ENCODE peak calls at places on chromosomes 4 and X, in ten cellular contexts. One of them, this sample, is unnamed.

GRCh38 chr4:106316773-106317409 is 541 bp downstream of the AIMP1 start:
- DNase-seq in OCI-LY7: peak
- DNase-seq in heart left ventricle: no peak
- DNase-seq in sigmoid colon: no peak
- DNase-seq in cardiac muscle cell: no peak
- DNase-seq in AG04450: no peak
- DNase-seq in fibroblast of lung: no peak
- DNase-seq in A673: no peak
- DNase-seq in dorsolateral prefrontal cortex: no peak
- DNase-seq in upper lobe of right lung: no peak
- DNase-seq in this sample: no peak

GRCh38 chrX:10656214-10656613 is 35.8 kb upstream of the MID1 start:
- DNase-seq in OCI-LY7: no peak
- DNase-seq in heart left ventricle: no peak
- DNase-seq in sigmoid colon: no peak
- DNase-seq in cardiac muscle cell: no peak
- DNase-seq in AG04450: no peak
- DNase-seq in fibroblast of lung: no peak
- DNase-seq in A673: no peak
- DNase-seq in dorsolateral prefrontal cortex: no peak
- DNase-seq in upper lobe of right lung: no peak
- DNase-seq in this sample: no peak

GRCh38 chrX:38095971-38096529 is 89.7 kb downstream of the SYTL5 start:
- DNase-seq in OCI-LY7: no peak
- DNase-seq in heart left ventricle: no peak
- DNase-seq in sigmoid colon: no peak
- DNase-seq in cardiac muscle cell: no peak
- DNase-seq in AG04450: no peak
- DNase-seq in fibroblast of lung: peak
- DNase-seq in A673: no peak
- DNase-seq in dorsolateral prefrontal cortex: no peak
- DNase-seq in upper lobe of right lung: no peak
- DNase-seq in this sample: no peak

GRCh38 chrX:10156199-10157031 is at the start of gene CLCN4:
- DNase-seq in OCI-LY7: peak
- DNase-seq in heart left ventricle: peak
- DNase-seq in sigmoid colon: peak
- DNase-seq in cardiac muscle cell: peak
- DNase-seq in AG04450: no peak
- DNase-seq in fibroblast of lung: peak
- DNase-seq in A673: no peak
- DNase-seq in dorsolateral prefrontal cortex: peak
- DNase-seq in upper lobe of right lung: peak
- DNase-seq in this sample: peak

GRCh38 chr4:166435449-166435848 is 562.4 kb downstream of the TLL1 start:
- DNase-seq in OCI-LY7: no peak
- DNase-seq in heart left ventricle: no peak
- DNase-seq in sigmoid colon: no peak
- DNase-seq in cardiac muscle cell: peak
- DNase-seq in AG04450: no peak
- DNase-seq in fibroblast of lung: peak
- DNase-seq in A673: no peak
- DNase-seq in dorsolateral prefrontal cortex: no peak
- DNase-seq in upper lobe of right lung: no peak
- DNase-seq in this sample: no peak

GRCh38 chr4:149910177-149910576 is 94.5 kb upstream of the IQCM start:
- DNase-seq in OCI-LY7: no peak
- DNase-seq in heart left ventricle: no peak
- DNase-seq in sigmoid colon: no peak
- DNase-seq in cardiac muscle cell: no peak
- DNase-seq in AG04450: no peak
- DNase-seq in fibroblast of lung: no peak
- DNase-seq in A673: no peak
- DNase-seq in dorsolateral prefrontal cortex: no peak
- DNase-seq in upper lobe of right lung: no peak
- DNase-seq in this sample: no peak

GRCh38 chr4:122764071-122764807 is 31.7 kb downstream of the BBS12 start:
- DNase-seq in OCI-LY7: no peak
- DNase-seq in heart left ventricle: no peak
- DNase-seq in sigmoid colon: no peak
- DNase-seq in cardiac muscle cell: peak
- DNase-seq in AG04450: no peak
- DNase-seq in fibroblast of lung: peak
- DNase-seq in A673: no peak
- DNase-seq in dorsolateral prefrontal cortex: no peak
- DNase-seq in upper lobe of right lung: no peak
- DNase-seq in this sample: no peak

GRCh38 chrX:18900401-18900976 is 83.4 kb downstream of the PHKA2 start:
- DNase-seq in OCI-LY7: no peak
- DNase-seq in heart left ventricle: no peak
- DNase-seq in sigmoid colon: no peak
- DNase-seq in cardiac muscle cell: no peak
- DNase-seq in AG04450: no peak
- DNase-seq in fibroblast of lung: no peak
- DNase-seq in A673: no peak
- DNase-seq in dorsolateral prefrontal cortex: peak
- DNase-seq in upper lobe of right lung: no peak
- DNase-seq in this sample: no peak

GRCh38 chr4:166724369-166724768 is 509.9 kb downstream of the SPOCK3 start:
- DNase-seq in OCI-LY7: no peak
- DNase-seq in heart left ventricle: no peak
- DNase-seq in sigmoid colon: no peak
- DNase-seq in cardiac muscle cell: no peak
- DNase-seq in AG04450: no peak
- DNase-seq in fibroblast of lung: no peak
- DNase-seq in A673: no peak
- DNase-seq in dorsolateral prefrontal cortex: no peak
- DNase-seq in upper lobe of right lung: no peak
- DNase-seq in this sample: no peak

GRCh38 chrX:16578218-16578617 is 71.7 kb upstream of the S100G start:
- DNase-seq in OCI-LY7: no peak
- DNase-seq in heart left ventricle: no peak
- DNase-seq in sigmoid colon: no peak
- DNase-seq in cardiac muscle cell: no peak
- DNase-seq in AG04450: no peak
- DNase-seq in fibroblast of lung: peak
- DNase-seq in A673: no peak
- DNase-seq in dorsolateral prefrontal cortex: no peak
- DNase-seq in upper lobe of right lung: no peak
- DNase-seq in this sample: no peak

GRCh38 chrX:22059800-22060199 is 27.7 kb downstream of the PHEX start:
- DNase-seq in OCI-LY7: no peak
- DNase-seq in heart left ventricle: no peak
- DNase-seq in sigmoid colon: no peak
- DNase-seq in cardiac muscle cell: no peak
- DNase-seq in AG04450: no peak
- DNase-seq in fibroblast of lung: no peak
- DNase-seq in A673: no peak
- DNase-seq in dorsolateral prefrontal cortex: no peak
- DNase-seq in upper lobe of right lung: no peak
- DNase-seq in this sample: no peak

GRCh38 chr4:184954482-184954881 is 63.8 kb upstream of the HELT start:
- DNase-seq in OCI-LY7: no peak
- DNase-seq in heart left ventricle: no peak
- DNase-seq in sigmoid colon: no peak
- DNase-seq in cardiac muscle cell: no peak
- DNase-seq in AG04450: no peak
- DNase-seq in fibroblast of lung: no peak
- DNase-seq in A673: no peak
- DNase-seq in dorsolateral prefrontal cortex: no peak
- DNase-seq in upper lobe of right lung: no peak
- DNase-seq in this sample: no peak

GRCh38 chr4:42015438-42015837 is 25.1 kb downstream of the SLC30A9 start:
- DNase-seq in OCI-LY7: no peak
- DNase-seq in heart left ventricle: no peak
- DNase-seq in sigmoid colon: no peak
- DNase-seq in cardiac muscle cell: no peak
- DNase-seq in AG04450: no peak
- DNase-seq in fibroblast of lung: no peak
- DNase-seq in A673: no peak
- DNase-seq in dorsolateral prefrontal cortex: no peak
- DNase-seq in upper lobe of right lung: no peak
- DNase-seq in this sample: no peak

GRCh38 chr4:89823416-89823815 is 13.5 kb downstream of the SNCA start:
- DNase-seq in OCI-LY7: no peak
- DNase-seq in heart left ventricle: no peak
- DNase-seq in sigmoid colon: no peak
- DNase-seq in cardiac muscle cell: peak
- DNase-seq in AG04450: no peak
- DNase-seq in fibroblast of lung: peak
- DNase-seq in A673: no peak
- DNase-seq in dorsolateral prefrontal cortex: no peak
- DNase-seq in upper lobe of right lung: no peak
- DNase-seq in this sample: no peak

GRCh38 chr4:147651563-147651962 is 32.4 kb downstream of the PRMT9 start:
- DNase-seq in OCI-LY7: no peak
- DNase-seq in heart left ventricle: no peak
- DNase-seq in sigmoid colon: no peak
- DNase-seq in cardiac muscle cell: no peak
- DNase-seq in AG04450: no peak
- DNase-seq in fibroblast of lung: no peak
- DNase-seq in A673: no peak
- DNase-seq in dorsolateral prefrontal cortex: no peak
- DNase-seq in upper lobe of right lung: no peak
- DNase-seq in this sample: no peak

GRCh38 chr4:33975996-33976395 is 2268.3 kb downstream of the ARAP2 start:
- DNase-seq in OCI-LY7: no peak
- DNase-seq in heart left ventricle: no peak
- DNase-seq in sigmoid colon: no peak
- DNase-seq in cardiac muscle cell: peak
- DNase-seq in AG04450: no peak
- DNase-seq in fibroblast of lung: peak
- DNase-seq in A673: no peak
- DNase-seq in dorsolateral prefrontal cortex: no peak
- DNase-seq in upper lobe of right lung: no peak
- DNase-seq in this sample: no peak

DNA sequence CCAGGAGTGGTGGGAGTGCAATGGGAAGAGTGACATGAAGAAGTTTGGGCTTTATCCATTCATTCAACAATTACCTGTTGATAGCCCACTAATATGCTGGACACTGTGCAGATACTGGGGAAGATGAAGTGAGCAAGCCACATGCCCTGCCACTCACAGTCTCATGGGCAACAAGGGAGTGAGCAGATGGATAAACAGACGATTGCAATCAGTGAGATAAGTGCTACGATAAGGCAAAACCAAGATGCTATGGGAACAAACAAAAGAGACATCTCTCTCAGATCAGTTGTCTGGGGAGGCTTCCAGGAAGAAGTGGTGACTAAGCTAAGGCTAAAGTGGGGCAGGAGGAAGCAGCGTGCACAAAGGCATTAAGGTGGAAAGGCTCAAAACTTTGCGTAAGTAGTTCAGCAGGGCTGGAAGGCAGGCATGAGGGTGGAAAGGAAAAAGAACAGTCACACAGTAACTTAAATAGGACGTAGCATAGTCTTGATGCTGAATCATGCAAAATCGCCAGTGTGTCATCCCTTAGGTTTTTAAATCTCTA is 31.7 kb downstream of the GAB3 start:
- DNase-seq in OCI-LY7: no peak
- DNase-seq in heart left ventricle: no peak
- DNase-seq in sigmoid colon: no peak
- DNase-seq in cardiac muscle cell: peak
- DNase-seq in AG04450: no peak
- DNase-seq in fibroblast of lung: peak
- DNase-seq in A673: no peak
- DNase-seq in dorsolateral prefrontal cortex: no peak
- DNase-seq in upper lobe of right lung: no peak
- DNase-seq in this sample: no peak
- H3K4me3 ChIP-seq in OCI-LY7: no peak
- H3K4me3 ChIP-seq in heart left ventricle: no peak
- H3K4me3 ChIP-seq in sigmoid colon: no peak
- H3K4me3 ChIP-seq in cardiac muscle cell: no peak
- H3K4me3 ChIP-seq in AG04450: no peak
- H3K4me3 ChIP-seq in fibroblast of lung: no peak
- H3K4me3 ChIP-seq in A673: no peak
- H3K4me3 ChIP-seq in dorsolateral prefrontal cortex: no peak
- H3K4me3 ChIP-seq in upper lobe of right lung: no peak
- H3K4me3 ChIP-seq in this sample: no peak

DNA sequence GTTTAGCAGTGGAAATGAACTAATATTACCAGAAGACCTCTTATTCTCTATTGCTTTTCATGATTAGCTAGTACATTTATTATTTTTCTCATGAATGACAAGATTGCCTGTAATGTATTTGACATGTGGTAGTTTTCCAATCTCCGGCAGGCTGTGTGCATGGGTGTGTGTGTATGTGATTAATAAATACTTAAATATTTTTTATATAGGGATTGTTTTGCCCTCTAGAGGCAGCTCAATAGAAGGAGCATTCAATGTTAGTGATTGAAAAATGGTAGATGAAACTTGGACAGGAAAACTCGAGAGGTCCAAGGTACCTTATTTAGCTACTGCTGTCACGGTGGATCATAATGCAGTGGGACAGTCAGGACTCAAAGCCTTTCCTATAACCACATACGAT is 457.6 kb downstream of the IL1RAPL1 start:
- DNase-seq in OCI-LY7: no peak
- DNase-seq in heart left ventricle: no peak
- DNase-seq in sigmoid colon: no peak
- DNase-seq in cardiac muscle cell: peak
- DNase-seq in AG04450: no peak
- DNase-seq in fibroblast of lung: peak
- DNase-seq in A673: peak
- DNase-seq in dorsolateral prefrontal cortex: no peak
- DNase-seq in upper lobe of right lung: no peak
- DNase-seq in this sample: no peak
- TF ChIP-seq CTCF in OCI-LY7: no peak
- TF ChIP-seq CTCF in heart left ventricle: no peak
- TF ChIP-seq CTCF in sigmoid colon: no peak
- TF ChIP-seq CTCF in cardiac muscle cell: peak
- TF ChIP-seq CTCF in AG04450: peak
- TF ChIP-seq CTCF in fibroblast of lung: peak
- TF ChIP-seq CTCF in A673: peak
- TF ChIP-seq CTCF in dorsolateral prefrontal cortex: no peak
- TF ChIP-seq CTCF in upper lobe of right lung: no peak
- TF ChIP-seq CTCF in this sample: no peak

GRCh38 chr4:153521995-153522799 is 56.0 kb downstream of the TMEM131L start:
- DNase-seq in OCI-LY7: peak
- DNase-seq in heart left ventricle: no peak
- DNase-seq in sigmoid colon: no peak
- DNase-seq in cardiac muscle cell: no peak
- DNase-seq in AG04450: no peak
- DNase-seq in fibroblast of lung: no peak
- DNase-seq in A673: no peak
- DNase-seq in dorsolateral prefrontal cortex: no peak
- DNase-seq in upper lobe of right lung: no peak
- DNase-seq in this sample: no peak
- H3K27ac ChIP-seq in OCI-LY7: peak
- H3K27ac ChIP-seq in heart left ventricle: no peak
- H3K27ac ChIP-seq in sigmoid colon: no peak
- H3K27ac ChIP-seq in cardiac muscle cell: no peak
- H3K27ac ChIP-seq in AG04450: no peak
- H3K27ac ChIP-seq in fibroblast of lung: no peak
- H3K27ac ChIP-seq in A673: no peak
- H3K27ac ChIP-seq in dorsolateral prefrontal cortex: no peak
- H3K27ac ChIP-seq in upper lobe of right lung: no peak
- H3K27ac ChIP-seq in this sample: no peak

DNA sequence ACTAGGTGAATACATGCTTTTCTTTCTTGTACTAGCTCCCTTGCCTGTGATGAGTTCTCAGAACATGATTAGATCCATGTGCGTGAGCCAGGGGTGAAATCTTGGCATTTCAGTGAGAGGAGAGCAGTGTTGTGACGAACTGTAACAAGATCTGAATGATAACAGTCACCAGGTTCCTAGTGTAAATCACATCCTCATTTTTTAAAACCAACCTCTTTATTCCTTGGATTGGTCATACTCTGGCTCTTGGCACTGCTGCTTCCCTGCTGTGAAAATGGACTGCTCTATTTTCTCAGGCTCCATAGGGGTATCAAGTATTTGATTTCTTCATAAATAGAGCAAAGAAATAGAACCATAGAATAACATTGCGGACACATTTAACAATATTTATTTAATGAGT is 206.3 kb downstream of the SLC4A4 start:
- DNase-seq in OCI-LY7: no peak
- DNase-seq in heart left ventricle: no peak
- DNase-seq in sigmoid colon: no peak
- DNase-seq in cardiac muscle cell: no peak
- DNase-seq in AG04450: no peak
- DNase-seq in fibroblast of lung: peak
- DNase-seq in A673: no peak
- DNase-seq in dorsolateral prefrontal cortex: no peak
- DNase-seq in upper lobe of right lung: no peak
- DNase-seq in this sample: no peak
- H3K4me3 ChIP-seq in OCI-LY7: no peak
- H3K4me3 ChIP-seq in heart left ventricle: no peak
- H3K4me3 ChIP-seq in sigmoid colon: no peak
- H3K4me3 ChIP-seq in cardiac muscle cell: no peak
- H3K4me3 ChIP-seq in AG04450: no peak
- H3K4me3 ChIP-seq in fibroblast of lung: no peak
- H3K4me3 ChIP-seq in A673: no peak
- H3K4me3 ChIP-seq in dorsolateral prefrontal cortex: no peak
- H3K4me3 ChIP-seq in upper lobe of right lung: no peak
- H3K4me3 ChIP-seq in this sample: no peak

This sample was measured in lower lobe of right lung.